ENCODE peak calls at places on chromosome 11, in six cellular contexts. T, A, Q, K, M and N are unnamed samples.

GRCh38 chr11:12223771-12224536 is 113.6 kb downstream of the MICAL2 start:
- DNase-seq in T (no peak), A (no peak), Q (no peak), K (no peak), M (no peak), N (no peak)

GRCh38 chr11:123083623-123084029 is 21.7 kb upstream of the HSPA8 start:
- DNase-seq in T (peak; percentile 51), A (peak; percentile 96), Q (peak; percentile 56), K (no peak), M (peak; percentile 65), N (no peak)

GRCh38 chr11:27462543-27462942 is 10.0 kb downstream of the LGR4 start:
- DNase-seq in T (no peak), A (peak; percentile 36), Q (no peak), K (no peak), M (no peak), N (no peak)

GRCh38 chr11:11871991-11872401 is 30.2 kb downstream of the USP47 start:
- DNase-seq in T (no peak), A (no peak), Q (no peak), K (no peak), M (no peak), N (no peak)

GRCh38 chr11:44559207-44559943 is 6.1 kb upstream of the CD82 start:
- DNase-seq in T (no peak), A (no peak), Q (no peak), K (peak; percentile 44), M (no peak), N (peak; percentile 71)

GRCh38 chr11:83836883-83837654 is 550.9 kb upstream of the CCDC90B start:
- DNase-seq in T (peak; percentile 57), A (peak; percentile 27), Q (peak; percentile 34), K (peak; percentile 17), M (peak; percentile 65), N (peak; percentile 56)

GRCh38 chr11:42013656-42014201 is 554.3 kb upstream of the LRRC4C start:
- DNase-seq in T (no peak), A (no peak), Q (no peak), K (no peak), M (no peak), N (no peak)

GRCh38 chr11:30608534-30608933 is 22.4 kb upstream of the MPPED2 start:
- DNase-seq in T (no peak), A (no peak), Q (no peak), K (no peak), M (no peak), N (no peak)

GRCh38 chr11:76151561-76152085 is 54.7 kb downstream of the WNT11 start:
- DNase-seq in T (no peak), A (no peak), Q (no peak), K (no peak), M (no peak), N (no peak)

GRCh38 chr11:116829525-116830183 is at the start of gene APOC3:
- DNase-seq in T (no peak), A (no peak), Q (no peak), K (no peak), M (peak; percentile 85), N (no peak)

GRCh38 chr11:11265320-11265719 is 87.7 kb downstream of the CSNK2A3 start:
- DNase-seq in T (no peak), A (no peak), Q (no peak), K (no peak), M (no peak), N (no peak)

GRCh38 chr11:43920598-43921419 is 21.6 kb upstream of the C11orf96 start:
- DNase-seq in T (peak; percentile 95), A (peak; percentile 96), Q (peak; percentile 36), K (no peak), M (peak; percentile 91), N (no peak)

GRCh38 chr11:62256281-62256680 is 13.7 kb upstream of the SCGB2A2 start:
- DNase-seq in T (no peak), A (no peak), Q (no peak), K (no peak), M (no peak), N (no peak)

GRCh38 chr11:107706531-107706930 is 5.3 kb downstream of the SLN start:
- DNase-seq in T (no peak), A (no peak), Q (no peak), K (no peak), M (no peak), N (no peak)

GRCh38 chr11:794013-794765 is 3.9 kb downstream of the SLC25A22 start:
- DNase-seq in T (no peak), A (no peak), Q (no peak), K (no peak), M (no peak), N (no peak)

GRCh38 chr11:133694701-133695100 is 150.6 kb downstream of the SPATA19 start:
- DNase-seq in T (no peak), A (no peak), Q (no peak), K (no peak), M (no peak), N (no peak)

GRCh38 chr11:131934006-131934405 is 563.6 kb downstream of the NTM start:
- DNase-seq in T (no peak), A (peak; percentile 38), Q (no peak), K (no peak), M (no peak), N (no peak)

GRCh38 chr11:131928992-131929391 is 558.6 kb downstream of the NTM start:
- DNase-seq in T (no peak), A (no peak), Q (no peak), K (no peak), M (no peak), N (peak; percentile 26)

GRCh38 chr11:131938321-131938751 is 567.9 kb downstream of the NTM start:
- DNase-seq in T (no peak), A (no peak), Q (no peak), K (no peak), M (no peak), N (no peak)

GRCh38 chr11:131932584-131933360 is 562.4 kb downstream of the NTM start:
- DNase-seq in T (no peak), A (no peak), Q (no peak), K (no peak), M (no peak), N (no peak)
- TF ChIP-seq JUN in T (no peak), A (no peak), Q (no peak), K (no peak), M (no peak), N (no peak)

GRCh38 chr11:93166194-93166593 is 31.6 kb downstream of the SLC36A4 start:
- DNase-seq in T (no peak), A (no peak), Q (no peak), K (no peak), M (no peak), N (no peak)
- TF ChIP-seq JUN in T (no peak), A (no peak), Q (no peak), K (no peak), M (no peak), N (no peak)

GRCh38 chr11:46075168-46075567 is 46.1 kb downstream of the PHF21A start:
- DNase-seq in T (no peak), A (peak; percentile 82), Q (peak; percentile 48), K (no peak), M (no peak), N (no peak)
- TF ChIP-seq JUN in T (no peak), A (peak; percentile 19), Q (no peak), K (no peak), M (no peak), N (no peak)

GRCh38 chr11:36333897-36334296 is 37.8 kb downstream of the PRR5L start:
- DNase-seq in T (no peak), A (peak; percentile 26), Q (peak; percentile 68), K (no peak), M (no peak), N (peak; percentile 31)
- TF ChIP-seq JUN in T (no peak), A (no peak), Q (no peak), K (no peak), M (no peak), N (no peak)

GRCh38 chr11:34926101-34926830 is 9.8 kb downstream of the PDHX start:
- DNase-seq in T (no peak), A (peak; percentile 67), Q (no peak), K (no peak), M (peak; percentile 47), N (no peak)
- TF ChIP-seq JUN in T (no peak), A (no peak), Q (no peak), K (no peak), M (no peak), N (no peak)

DNA sequence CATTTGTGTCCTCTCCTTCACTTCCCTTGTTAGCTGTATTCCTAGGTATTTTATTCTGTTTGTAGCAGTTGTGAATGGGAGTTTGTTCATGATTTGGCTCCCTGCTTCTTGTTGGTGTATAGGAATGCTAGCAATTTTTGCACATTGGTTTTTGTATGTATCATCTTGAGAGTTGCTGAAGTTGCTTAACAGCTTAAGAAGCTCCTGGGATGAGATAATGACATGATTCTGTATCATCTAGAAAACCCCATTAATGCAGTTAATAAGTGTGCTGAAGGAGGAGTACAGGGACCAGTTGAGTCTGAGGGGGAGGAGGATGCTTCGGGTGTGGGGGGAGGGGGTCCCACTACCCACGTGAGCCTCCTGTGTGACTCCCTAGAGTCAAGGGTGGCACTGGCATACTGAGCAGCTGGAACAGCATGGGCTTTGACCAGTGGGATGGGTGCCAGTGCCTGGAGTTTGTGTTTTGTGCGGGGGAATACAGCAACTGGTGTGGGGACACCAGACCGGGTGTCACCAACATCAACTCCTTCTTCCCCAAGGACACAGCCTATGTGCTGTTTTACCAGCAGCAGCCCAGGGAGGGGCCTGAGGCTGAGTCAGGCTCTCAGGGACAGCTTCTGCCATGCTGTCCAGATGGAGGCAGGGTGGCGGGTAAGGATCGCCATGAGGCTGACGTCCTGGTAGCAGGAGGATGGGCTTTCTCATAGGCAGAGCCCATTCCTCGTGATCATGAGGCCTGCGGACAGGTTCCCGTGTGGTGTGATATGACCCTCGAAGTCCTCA is 24.1 kb downstream of the USP35 start:
- DNase-seq in T (no peak), A (no peak), Q (no peak), K (no peak), M (no peak), N (peak; percentile 3)
- TF ChIP-seq JUN in T (no peak), A (no peak), Q (no peak), K (no peak), M (no peak), N (no peak)

DNA sequence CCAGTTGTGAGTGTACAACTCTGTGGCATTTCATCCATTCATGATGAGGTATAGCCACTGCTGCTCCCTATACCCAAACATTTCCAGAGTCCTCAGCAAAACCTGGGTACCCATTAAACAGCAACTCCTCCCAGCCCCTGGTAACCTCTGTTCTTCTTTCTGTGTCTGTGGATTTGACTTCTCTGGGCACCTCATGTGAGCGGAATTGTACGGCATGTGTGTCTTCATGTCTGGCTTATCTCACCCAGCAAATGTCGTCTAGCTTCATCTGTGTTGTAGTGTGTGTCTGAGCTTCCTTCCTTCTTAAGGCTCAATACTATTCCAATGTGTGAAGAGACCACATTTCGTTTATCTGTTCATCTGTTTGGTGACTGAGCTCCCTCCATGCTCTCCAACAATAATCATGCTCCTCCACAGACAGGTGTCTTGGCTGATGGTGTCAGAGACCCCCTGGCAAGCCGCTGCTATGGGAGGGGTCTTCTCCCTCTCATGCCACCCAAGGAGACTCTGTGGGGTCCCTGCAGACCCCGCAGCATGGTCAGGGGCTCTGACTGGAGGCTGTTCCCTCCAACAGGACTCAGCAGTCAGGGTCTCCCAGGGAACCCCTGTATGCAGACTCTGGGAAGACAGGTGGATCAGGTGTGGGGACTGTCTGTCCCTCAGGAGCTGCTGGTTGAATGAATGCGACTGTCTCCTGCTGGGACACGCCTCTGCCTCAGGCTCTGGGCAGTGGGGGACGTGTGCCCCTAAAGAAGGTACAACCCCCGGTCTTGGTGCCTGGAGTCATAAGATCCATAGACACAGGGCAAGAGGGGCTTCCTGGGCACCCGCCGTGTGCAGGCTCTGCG is 52.7 kb downstream of the SMIM38 start:
- DNase-seq in T (no peak), A (no peak), Q (no peak), K (no peak), M (no peak), N (no peak)
- TF ChIP-seq JUN in T (no peak), A (no peak), Q (no peak), K (no peak), M (no peak), N (no peak)